ENCODE peak calls at places on chromosome X, in four cellular contexts. One of them, this sample, is unnamed.

GRCh38 chrX:53000447-53001208 is 42.3 kb upstream of the FAM156A start:
- DNase-seq in neuronal stem cell: no peak
- DNase-seq in activated naive CD4-positive, alpha-beta T cell treated with anti-CD3 and anti-CD28 coated beads for 36 hours: peak; percentile 24
- DNase-seq in OCI-LY7: peak; percentile 16
- DNase-seq in this sample: no peak

GRCh38 chrX:113275769-113276168 is 435.1 kb upstream of the AMOT start:
- DNase-seq in neuronal stem cell: no peak
- DNase-seq in activated naive CD4-positive, alpha-beta T cell treated with anti-CD3 and anti-CD28 coated beads for 36 hours: no peak
- DNase-seq in OCI-LY7: no peak
- DNase-seq in this sample: no peak

GRCh38 chrX:153495362-153495751 is 577 bp downstream of the BGN start:
- DNase-seq in neuronal stem cell: no peak
- DNase-seq in activated naive CD4-positive, alpha-beta T cell treated with anti-CD3 and anti-CD28 coated beads for 36 hours: no peak
- DNase-seq in OCI-LY7: no peak
- DNase-seq in this sample: no peak

GRCh38 chrX:106862972-106863688 is 40.0 kb downstream of the RIPPLY1 start:
- DNase-seq in neuronal stem cell: peak; percentile 1
- DNase-seq in activated naive CD4-positive, alpha-beta T cell treated with anti-CD3 and anti-CD28 coated beads for 36 hours: peak; percentile 17
- DNase-seq in OCI-LY7: peak; percentile 30
- DNase-seq in this sample: peak; percentile 52

GRCh38 chrX:71195959-71196727 is 26.9 kb upstream of the GJB1 start:
- DNase-seq in neuronal stem cell: no peak
- DNase-seq in activated naive CD4-positive, alpha-beta T cell treated with anti-CD3 and anti-CD28 coated beads for 36 hours: peak; percentile 26
- DNase-seq in OCI-LY7: peak; percentile 33
- DNase-seq in this sample: no peak

GRCh38 chrX:6226053-6226645 is 2.5 kb downstream of the NLGN4X start:
- DNase-seq in neuronal stem cell: peak; percentile 33
- DNase-seq in activated naive CD4-positive, alpha-beta T cell treated with anti-CD3 and anti-CD28 coated beads for 36 hours: no peak
- DNase-seq in OCI-LY7: no peak
- DNase-seq in this sample: peak; percentile 64

GRCh38 chrX:129980540-129981206 is 1.8 kb upstream of the BCORL1 start:
- DNase-seq in neuronal stem cell: no peak
- DNase-seq in activated naive CD4-positive, alpha-beta T cell treated with anti-CD3 and anti-CD28 coated beads for 36 hours: peak; percentile 7
- DNase-seq in OCI-LY7: no peak
- DNase-seq in this sample: peak; percentile 76

GRCh38 chrX:68511255-68511654 is 12.4 kb downstream of the YIPF6 start:
- DNase-seq in neuronal stem cell: no peak
- DNase-seq in activated naive CD4-positive, alpha-beta T cell treated with anti-CD3 and anti-CD28 coated beads for 36 hours: peak; percentile 43
- DNase-seq in OCI-LY7: peak; percentile 49
- DNase-seq in this sample: no peak

GRCh38 chrX:52933976-52934703 is 24.2 kb downstream of the FAM156A start:
- DNase-seq in neuronal stem cell: no peak
- DNase-seq in activated naive CD4-positive, alpha-beta T cell treated with anti-CD3 and anti-CD28 coated beads for 36 hours: no peak
- DNase-seq in OCI-LY7: peak; percentile 4
- DNase-seq in this sample: no peak

GRCh38 chrX:20609916-20610415 is 343.3 kb upstream of the RPS6KA3 start:
- DNase-seq in neuronal stem cell: no peak
- DNase-seq in activated naive CD4-positive, alpha-beta T cell treated with anti-CD3 and anti-CD28 coated beads for 36 hours: no peak
- DNase-seq in OCI-LY7: no peak
- DNase-seq in this sample: no peak

GRCh38 chrX:119503484-119503861 is 35.2 kb downstream of the SLC25A5 start:
- DNase-seq in neuronal stem cell: no peak
- DNase-seq in activated naive CD4-positive, alpha-beta T cell treated with anti-CD3 and anti-CD28 coated beads for 36 hours: no peak
- DNase-seq in OCI-LY7: no peak
- DNase-seq in this sample: no peak

GRCh38 chrX:148600131-148600530 is 99.7 kb downstream of the AFF2 start:
- DNase-seq in neuronal stem cell: no peak
- DNase-seq in activated naive CD4-positive, alpha-beta T cell treated with anti-CD3 and anti-CD28 coated beads for 36 hours: no peak
- DNase-seq in OCI-LY7: no peak
- DNase-seq in this sample: no peak

GRCh38 chrX:16671005-16671404 is 21.0 kb downstream of the S100G start:
- DNase-seq in neuronal stem cell: no peak
- DNase-seq in activated naive CD4-positive, alpha-beta T cell treated with anti-CD3 and anti-CD28 coated beads for 36 hours: peak; percentile 45
- DNase-seq in OCI-LY7: peak; percentile 15
- DNase-seq in this sample: no peak

GRCh38 chrX:40153335-40154221 is 55.8 kb upstream of the BCOR start:
- DNase-seq in neuronal stem cell: no peak
- DNase-seq in activated naive CD4-positive, alpha-beta T cell treated with anti-CD3 and anti-CD28 coated beads for 36 hours: peak; percentile 91
- DNase-seq in OCI-LY7: peak; percentile 79
- DNase-seq in this sample: peak; percentile 78

GRCh38 chrX:1163231-1163630 is 49.2 kb downstream of the CRLF2 start:
- DNase-seq in neuronal stem cell: no peak
- DNase-seq in activated naive CD4-positive, alpha-beta T cell treated with anti-CD3 and anti-CD28 coated beads for 36 hours: no peak
- DNase-seq in OCI-LY7: no peak
- DNase-seq in this sample: peak; percentile 20

GRCh38 chrX:123274796-123275195 is 90.7 kb downstream of the GRIA3 start:
- DNase-seq in neuronal stem cell: no peak
- DNase-seq in activated naive CD4-positive, alpha-beta T cell treated with anti-CD3 and anti-CD28 coated beads for 36 hours: no peak
- DNase-seq in OCI-LY7: no peak
- DNase-seq in this sample: no peak

GRCh38 chrX:23373129-23373804 is 38.6 kb downstream of the PTCHD1 start:
- DNase-seq in neuronal stem cell: no peak
- DNase-seq in activated naive CD4-positive, alpha-beta T cell treated with anti-CD3 and anti-CD28 coated beads for 36 hours: no peak
- DNase-seq in OCI-LY7: no peak
- DNase-seq in this sample: no peak

GRCh38 chrX:40127052-40127451 is 29.3 kb upstream of the BCOR start:
- DNase-seq in neuronal stem cell: no peak
- DNase-seq in activated naive CD4-positive, alpha-beta T cell treated with anti-CD3 and anti-CD28 coated beads for 36 hours: peak; percentile 49
- DNase-seq in OCI-LY7: peak; percentile 92
- DNase-seq in this sample: no peak

GRCh38 chrX:110915120-110915519 is 119.5 kb upstream of the CHRDL1 start:
- DNase-seq in neuronal stem cell: no peak
- DNase-seq in activated naive CD4-positive, alpha-beta T cell treated with anti-CD3 and anti-CD28 coated beads for 36 hours: no peak
- DNase-seq in OCI-LY7: no peak
- DNase-seq in this sample: no peak

GRCh38 chrX:136214551-136214950 is 36.6 kb downstream of the MAP7D3 start:
- DNase-seq in neuronal stem cell: no peak
- DNase-seq in activated naive CD4-positive, alpha-beta T cell treated with anti-CD3 and anti-CD28 coated beads for 36 hours: no peak
- DNase-seq in OCI-LY7: no peak
- DNase-seq in this sample: no peak

GRCh38 chrX:100625985-100626491 is 10.6 kb downstream of the TSPAN6 start:
- DNase-seq in neuronal stem cell: no peak
- DNase-seq in activated naive CD4-positive, alpha-beta T cell treated with anti-CD3 and anti-CD28 coated beads for 36 hours: peak; percentile 21
- DNase-seq in OCI-LY7: peak; percentile 16
- DNase-seq in this sample: no peak

GRCh38 chrX:43633757-43634156 is 22.3 kb upstream of the MAOA start:
- DNase-seq in neuronal stem cell: no peak
- DNase-seq in activated naive CD4-positive, alpha-beta T cell treated with anti-CD3 and anti-CD28 coated beads for 36 hours: no peak
- DNase-seq in OCI-LY7: no peak
- DNase-seq in this sample: no peak

GRCh38 chrX:100494570-100494969 is 84.5 kb upstream of the PCDH19 start:
- DNase-seq in neuronal stem cell: no peak
- DNase-seq in activated naive CD4-positive, alpha-beta T cell treated with anti-CD3 and anti-CD28 coated beads for 36 hours: no peak
- DNase-seq in OCI-LY7: no peak
- DNase-seq in this sample: no peak

GRCh38 chrX:77899081-77899828 is at the start of gene COX7B:
- DNase-seq in neuronal stem cell: peak; percentile 89
- DNase-seq in activated naive CD4-positive, alpha-beta T cell treated with anti-CD3 and anti-CD28 coated beads for 36 hours: peak; percentile 76
- DNase-seq in OCI-LY7: peak; percentile 96
- DNase-seq in this sample: peak; percentile 67

GRCh38 chrX:132740316-132741123 is 217.9 kb downstream of the HS6ST2 start:
- DNase-seq in neuronal stem cell: peak; percentile 74
- DNase-seq in activated naive CD4-positive, alpha-beta T cell treated with anti-CD3 and anti-CD28 coated beads for 36 hours: no peak
- DNase-seq in OCI-LY7: no peak
- DNase-seq in this sample: peak; percentile 55

GRCh38 chrX:23952984-23953907 is 45.4 kb downstream of the CXorf58 start:
- DNase-seq in neuronal stem cell: no peak
- DNase-seq in activated naive CD4-positive, alpha-beta T cell treated with anti-CD3 and anti-CD28 coated beads for 36 hours: peak; percentile 70
- DNase-seq in OCI-LY7: peak; percentile 61
- DNase-seq in this sample: no peak

GRCh38 chrX:135707880-135708279 is 5.6 kb upstream of the CT45A1 start:
- DNase-seq in neuronal stem cell: no peak
- DNase-seq in activated naive CD4-positive, alpha-beta T cell treated with anti-CD3 and anti-CD28 coated beads for 36 hours: peak; percentile 57
- DNase-seq in OCI-LY7: peak; percentile 34
- DNase-seq in this sample: peak; percentile 55

GRCh38 chrX:123665197-123665596 is 67.7 kb downstream of the THOC2 start:
- DNase-seq in neuronal stem cell: no peak
- DNase-seq in activated naive CD4-positive, alpha-beta T cell treated with anti-CD3 and anti-CD28 coated beads for 36 hours: no peak
- DNase-seq in OCI-LY7: no peak
- DNase-seq in this sample: no peak

GRCh38 chrX:42131856-42132255 is 208.5 kb upstream of the CASK start:
- DNase-seq in neuronal stem cell: no peak
- DNase-seq in activated naive CD4-positive, alpha-beta T cell treated with anti-CD3 and anti-CD28 coated beads for 36 hours: no peak
- DNase-seq in OCI-LY7: no peak
- DNase-seq in this sample: no peak

GRCh38 chrX:10981491-10981890 is 129.6 kb upstream of the HCCS start:
- DNase-seq in neuronal stem cell: no peak
- DNase-seq in activated naive CD4-positive, alpha-beta T cell treated with anti-CD3 and anti-CD28 coated beads for 36 hours: no peak
- DNase-seq in OCI-LY7: no peak
- DNase-seq in this sample: no peak

GRCh38 chrX:38494239-38494823 is 67.0 kb upstream of the TSPAN7 start:
- DNase-seq in neuronal stem cell: no peak
- DNase-seq in activated naive CD4-positive, alpha-beta T cell treated with anti-CD3 and anti-CD28 coated beads for 36 hours: no peak
- DNase-seq in OCI-LY7: no peak
- DNase-seq in this sample: no peak

This sample was measured in ecto neural progenitor cell.